ENCODE peak calls at places on chromosomes 3 and 15, in seven cellular contexts. One of them, this sample, is unnamed. For H3K36me3 and H3K9me3, the result is how much of the 10 kb centered on the place peaks cover.

GRCh38 chr3:134242649-134243637 is 7.7 kb downstream of the RYK start:
- DNase-seq in heart right ventricle: no peak
- DNase-seq in kidney: no peak
- DNase-seq in body of pancreas: no peak
- DNase-seq in fibroblast of lung: peak
- DNase-seq in SJSA1: no peak
- DNase-seq in sigmoid colon: no peak
- DNase-seq in this sample: no peak

GRCh38 chr3:71050521-71051258 is 532.8 kb downstream of the FOXP1 start:
- DNase-seq in heart right ventricle: no peak
- DNase-seq in kidney: no peak
- DNase-seq in body of pancreas: no peak
- DNase-seq in fibroblast of lung: peak
- DNase-seq in SJSA1: no peak
- DNase-seq in sigmoid colon: no peak
- DNase-seq in this sample: no peak

GRCh38 chr3:10361375-10361774 is 40.5 kb upstream of the SEC13 start:
- DNase-seq in heart right ventricle: no peak
- DNase-seq in kidney: no peak
- DNase-seq in body of pancreas: no peak
- DNase-seq in fibroblast of lung: no peak
- DNase-seq in SJSA1: no peak
- DNase-seq in sigmoid colon: no peak
- DNase-seq in this sample: no peak

GRCh38 chr3:174215426-174215825 is 643.7 kb upstream of the NAALADL2 start:
- DNase-seq in heart right ventricle: no peak
- DNase-seq in kidney: no peak
- DNase-seq in body of pancreas: no peak
- DNase-seq in fibroblast of lung: no peak
- DNase-seq in SJSA1: no peak
- DNase-seq in sigmoid colon: no peak
- DNase-seq in this sample: no peak

GRCh38 chr3:52232279-52233107 is 6.5 kb downstream of the TWF2 start:
- DNase-seq in heart right ventricle: no peak
- DNase-seq in kidney: no peak
- DNase-seq in body of pancreas: no peak
- DNase-seq in fibroblast of lung: no peak
- DNase-seq in SJSA1: no peak
- DNase-seq in sigmoid colon: no peak
- DNase-seq in this sample: no peak

GRCh38 chr15:93217343-93217742 is 128.3 kb upstream of the RGMA start:
- DNase-seq in heart right ventricle: peak
- DNase-seq in kidney: no peak
- DNase-seq in body of pancreas: no peak
- DNase-seq in fibroblast of lung: no peak
- DNase-seq in SJSA1: no peak
- DNase-seq in sigmoid colon: no peak
- DNase-seq in this sample: peak

GRCh38 chr15:52200831-52201365 is 9.7 kb upstream of the GNB5 start:
- DNase-seq in heart right ventricle: no peak
- DNase-seq in kidney: no peak
- DNase-seq in body of pancreas: no peak
- DNase-seq in fibroblast of lung: no peak
- DNase-seq in SJSA1: no peak
- DNase-seq in sigmoid colon: no peak
- DNase-seq in this sample: no peak

GRCh38 chr3:128591728-128592426 is 58.7 kb downstream of the RPN1 start:
- DNase-seq in heart right ventricle: no peak
- DNase-seq in kidney: no peak
- DNase-seq in body of pancreas: no peak
- DNase-seq in fibroblast of lung: no peak
- DNase-seq in SJSA1: no peak
- DNase-seq in sigmoid colon: no peak
- DNase-seq in this sample: no peak

DNA sequence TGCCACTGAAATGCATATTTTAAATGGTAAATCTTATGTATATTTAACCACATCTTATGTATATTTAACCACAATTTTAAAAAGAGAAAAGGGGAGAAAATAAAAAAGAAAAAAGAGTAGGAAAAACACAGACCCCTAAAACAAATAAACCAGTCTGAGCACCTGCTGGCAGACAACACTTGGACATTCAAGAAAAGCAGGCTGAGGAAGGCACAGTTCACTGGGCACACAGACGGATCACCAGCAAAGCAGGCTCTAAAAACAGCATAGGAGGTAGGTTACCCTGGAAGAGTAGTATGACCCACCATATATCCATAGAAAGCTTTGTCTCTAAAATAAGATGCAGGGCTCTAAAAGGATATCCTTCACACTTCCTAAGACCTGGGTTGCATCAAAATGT is 27.0 kb downstream of the AAGAB start:
- DNase-seq in heart right ventricle: no peak
- DNase-seq in kidney: no peak
- DNase-seq in body of pancreas: no peak
- DNase-seq in fibroblast of lung: no peak
- DNase-seq in SJSA1: no peak
- DNase-seq in sigmoid colon: no peak
- DNase-seq in this sample: no peak
- H3K36me3 ChIP-seq in heart right ventricle: under half
- H3K36me3 ChIP-seq in kidney: under half
- H3K36me3 ChIP-seq in body of pancreas: under half
- H3K36me3 ChIP-seq in fibroblast of lung: under half
- H3K36me3 ChIP-seq in SJSA1: under half
- H3K36me3 ChIP-seq in sigmoid colon: under half
- H3K36me3 ChIP-seq in this sample: under half

DNA sequence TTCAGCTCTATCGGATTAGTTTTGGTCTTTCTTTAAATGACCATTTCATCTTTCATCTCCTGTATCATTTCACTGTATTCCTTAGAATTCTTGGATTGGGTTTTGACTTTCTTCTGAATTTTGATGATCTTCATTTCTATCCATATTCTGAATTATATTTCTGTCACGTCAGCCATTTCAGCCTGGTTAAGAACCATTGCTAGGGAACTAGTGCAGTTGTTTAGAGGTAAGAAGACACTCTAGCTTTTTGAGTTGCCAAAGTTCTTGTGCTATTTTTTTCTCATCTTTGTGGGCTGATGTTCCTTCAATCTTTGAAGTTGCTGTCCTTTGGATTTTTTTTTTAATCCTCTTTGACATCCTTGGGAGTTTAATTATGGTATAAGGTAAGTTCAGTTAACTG is 54.6 kb downstream of the STRIT1 start:
- DNase-seq in heart right ventricle: no peak
- DNase-seq in kidney: no peak
- DNase-seq in body of pancreas: no peak
- DNase-seq in fibroblast of lung: no peak
- DNase-seq in SJSA1: no peak
- DNase-seq in sigmoid colon: no peak
- DNase-seq in this sample: no peak
- H3K9me3 ChIP-seq in heart right ventricle: under half
- H3K9me3 ChIP-seq in kidney: under half
- H3K9me3 ChIP-seq in body of pancreas: under half
- H3K9me3 ChIP-seq in fibroblast of lung: under half
- H3K9me3 ChIP-seq in SJSA1: under half
- H3K9me3 ChIP-seq in sigmoid colon: under half
- H3K9me3 ChIP-seq in this sample: under half

GRCh38 chr15:85556618-85556895 is 176.2 kb downstream of the AKAP13 start:
- DNase-seq in heart right ventricle: no peak
- DNase-seq in kidney: no peak
- DNase-seq in body of pancreas: no peak
- DNase-seq in fibroblast of lung: no peak
- DNase-seq in SJSA1: no peak
- DNase-seq in sigmoid colon: no peak
- DNase-seq in this sample: no peak
- H3K36me3 ChIP-seq in heart right ventricle: under half
- H3K36me3 ChIP-seq in kidney: under half
- H3K36me3 ChIP-seq in body of pancreas: under half
- H3K36me3 ChIP-seq in fibroblast of lung: under half
- H3K36me3 ChIP-seq in SJSA1: under half
- H3K36me3 ChIP-seq in sigmoid colon: under half
- H3K36me3 ChIP-seq in this sample: under half

DNA sequence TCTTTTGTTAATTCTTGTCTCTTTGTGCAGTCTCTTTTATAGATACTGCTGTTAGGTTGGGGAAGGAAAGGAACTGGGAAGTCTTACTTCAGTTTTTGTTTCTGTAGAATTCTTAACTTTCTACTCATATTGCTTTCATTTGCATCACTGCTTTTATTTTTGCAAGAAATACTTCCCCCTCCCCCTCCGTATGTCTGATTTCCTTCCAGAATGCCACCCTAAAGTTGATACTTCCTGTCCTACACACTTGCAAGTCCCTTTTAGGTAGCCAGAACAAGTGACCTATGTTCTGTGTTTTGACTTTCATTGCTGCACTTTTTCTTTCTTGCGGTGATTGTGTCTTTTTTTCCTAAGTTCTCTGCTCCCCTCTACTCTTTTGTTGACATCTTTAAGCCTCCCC is 477.4 kb downstream of the RSL24D1 start:
- DNase-seq in heart right ventricle: no peak
- DNase-seq in kidney: no peak
- DNase-seq in body of pancreas: no peak
- DNase-seq in fibroblast of lung: no peak
- DNase-seq in SJSA1: no peak
- DNase-seq in sigmoid colon: no peak
- DNase-seq in this sample: no peak
- H3K9me3 ChIP-seq in heart right ventricle: under half
- H3K9me3 ChIP-seq in kidney: under half
- H3K9me3 ChIP-seq in body of pancreas: under half
- H3K9me3 ChIP-seq in fibroblast of lung: under half
- H3K9me3 ChIP-seq in SJSA1: under half
- H3K9me3 ChIP-seq in sigmoid colon: under half
- H3K9me3 ChIP-seq in this sample: half or more

DNA sequence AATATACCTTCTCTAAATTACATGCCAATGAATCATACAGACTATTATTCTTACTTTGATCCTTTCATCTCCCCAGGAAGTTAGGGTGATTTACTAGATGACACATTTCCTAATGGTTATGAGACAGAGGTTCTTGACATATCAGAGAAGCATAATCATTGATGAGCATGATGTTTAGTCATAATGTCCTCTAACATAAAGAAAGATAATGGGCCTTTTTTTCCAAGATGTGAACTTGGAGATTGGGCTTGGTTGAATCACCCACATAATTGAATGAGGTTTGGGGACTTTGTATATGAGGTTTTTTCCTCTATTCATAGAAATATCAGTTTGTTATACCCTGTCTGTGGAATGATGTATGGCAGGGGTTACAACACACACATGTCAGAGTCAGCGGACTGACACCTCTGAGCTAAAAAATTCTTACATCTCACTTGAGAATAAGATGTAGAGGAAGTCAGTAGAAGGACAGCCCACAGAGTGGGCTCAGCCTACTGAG is 69.7 kb upstream of the DCBLD2 start:
- DNase-seq in heart right ventricle: no peak
- DNase-seq in kidney: no peak
- DNase-seq in body of pancreas: no peak
- DNase-seq in fibroblast of lung: peak
- DNase-seq in SJSA1: peak
- DNase-seq in sigmoid colon: no peak
- DNase-seq in this sample: no peak
- H3K36me3 ChIP-seq in heart right ventricle: under half
- H3K36me3 ChIP-seq in kidney: under half
- H3K36me3 ChIP-seq in body of pancreas: under half
- H3K36me3 ChIP-seq in fibroblast of lung: under half
- H3K36me3 ChIP-seq in SJSA1: under half
- H3K36me3 ChIP-seq in sigmoid colon: under half
- H3K36me3 ChIP-seq in this sample: under half

GRCh38 chr3:30702521-30703404 is 96.4 kb downstream of the TGFBR2 start:
- DNase-seq in heart right ventricle: no peak
- DNase-seq in kidney: no peak
- DNase-seq in body of pancreas: no peak
- DNase-seq in fibroblast of lung: no peak
- DNase-seq in SJSA1: no peak
- DNase-seq in sigmoid colon: no peak
- DNase-seq in this sample: no peak
- H3K9me3 ChIP-seq in heart right ventricle: under half
- H3K9me3 ChIP-seq in kidney: under half
- H3K9me3 ChIP-seq in body of pancreas: under half
- H3K9me3 ChIP-seq in fibroblast of lung: under half
- H3K9me3 ChIP-seq in SJSA1: under half
- H3K9me3 ChIP-seq in sigmoid colon: under half
- H3K9me3 ChIP-seq in this sample: under half

GRCh38 chr3:38655708-38656300 is 6.3 kb upstream of the SCN5A start:
- DNase-seq in heart right ventricle: no peak
- DNase-seq in kidney: no peak
- DNase-seq in body of pancreas: no peak
- DNase-seq in fibroblast of lung: peak
- DNase-seq in SJSA1: no peak
- DNase-seq in sigmoid colon: peak
- DNase-seq in this sample: no peak
- H3K36me3 ChIP-seq in heart right ventricle: under half
- H3K36me3 ChIP-seq in kidney: under half
- H3K36me3 ChIP-seq in body of pancreas: under half
- H3K36me3 ChIP-seq in fibroblast of lung: under half
- H3K36me3 ChIP-seq in SJSA1: under half
- H3K36me3 ChIP-seq in sigmoid colon: under half
- H3K36me3 ChIP-seq in this sample: under half

DNA sequence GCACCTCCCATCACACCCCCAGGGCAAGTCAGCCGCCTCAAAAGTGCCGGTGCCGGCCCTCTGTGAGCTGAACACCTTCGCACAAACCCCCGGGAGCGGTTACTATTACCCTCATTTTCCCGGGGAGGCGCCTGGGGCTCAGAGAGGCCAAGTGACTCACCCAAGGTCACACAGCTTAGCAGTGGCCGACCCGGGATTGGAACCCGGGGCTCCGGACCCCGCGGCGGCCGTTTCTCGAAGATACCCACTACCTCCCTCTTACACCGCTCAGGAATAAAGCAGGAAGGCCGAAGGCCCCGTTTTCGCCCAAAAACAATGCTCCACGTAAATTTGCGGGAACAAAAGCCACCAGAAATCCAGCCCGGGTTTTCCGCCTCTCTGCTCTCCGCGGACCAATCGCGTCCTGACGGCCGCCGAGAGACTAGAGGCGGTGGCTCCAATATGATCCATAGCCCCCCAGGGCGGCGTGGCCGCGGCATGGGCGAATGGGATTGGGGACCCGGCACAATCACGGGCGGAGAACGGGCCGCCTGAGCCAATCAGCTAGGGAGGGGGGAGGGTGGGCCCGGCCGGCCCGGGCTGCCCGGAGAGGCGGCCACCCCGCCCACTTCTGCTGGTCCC is 176.8 kb downstream of the OR4M2 start:
- DNase-seq in heart right ventricle: no peak
- DNase-seq in kidney: no peak
- DNase-seq in body of pancreas: no peak
- DNase-seq in fibroblast of lung: no peak
- DNase-seq in SJSA1: no peak
- DNase-seq in sigmoid colon: no peak
- DNase-seq in this sample: no peak
- H3K9me3 ChIP-seq in heart right ventricle: under half
- H3K9me3 ChIP-seq in kidney: under half
- H3K9me3 ChIP-seq in body of pancreas: under half
- H3K9me3 ChIP-seq in fibroblast of lung: under half
- H3K9me3 ChIP-seq in SJSA1: under half
- H3K9me3 ChIP-seq in sigmoid colon: under half
- H3K9me3 ChIP-seq in this sample: under half

DNA sequence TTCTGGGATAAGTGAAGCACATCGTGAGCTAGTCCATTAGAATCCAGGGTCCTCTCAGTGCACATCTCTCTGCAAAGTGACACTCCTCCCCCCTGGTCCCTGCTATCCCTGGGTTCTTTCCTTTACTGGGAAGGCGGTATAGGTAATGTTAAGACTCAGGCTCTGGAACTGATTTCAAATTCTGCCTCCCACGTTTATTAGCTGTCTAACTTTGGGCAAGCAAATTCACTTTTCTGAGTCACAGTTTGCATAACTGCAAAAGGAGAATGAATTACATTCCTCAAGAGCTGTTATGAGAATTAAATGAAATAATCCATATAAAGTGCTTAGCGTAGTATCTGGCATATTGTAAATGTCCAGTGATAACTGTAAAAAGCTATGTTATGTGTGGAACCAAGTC is 168.1 kb upstream of the LRRN1 start:
- DNase-seq in heart right ventricle: no peak
- DNase-seq in kidney: no peak
- DNase-seq in body of pancreas: no peak
- DNase-seq in fibroblast of lung: no peak
- DNase-seq in SJSA1: no peak
- DNase-seq in sigmoid colon: no peak
- DNase-seq in this sample: no peak
- H3K36me3 ChIP-seq in heart right ventricle: under half
- H3K36me3 ChIP-seq in kidney: under half
- H3K36me3 ChIP-seq in body of pancreas: under half
- H3K36me3 ChIP-seq in fibroblast of lung: under half
- H3K36me3 ChIP-seq in SJSA1: under half
- H3K36me3 ChIP-seq in sigmoid colon: under half
- H3K36me3 ChIP-seq in this sample: under half